ENCODE peak calls at places on chromosomes 7 and 10, in eight cellular contexts. B is fibroblast of lung, C is HCT116, V is endodermal cell, L is GM23248, J is endothelial cell of umbilical vein, W is neural progenitor cell, S is NT2/D1. Y is an unnamed sample. For H3K9me3, the result is how much of the 10 kb centered on the place peaks cover.

GRCh38 chr10:47361293-47361692 is 13.1 kb downstream of the RBP3 start:
- DNase-seq in L (peak), C (peak), W (peak), S (peak), J (peak), B (peak), V (peak), Y (peak)

GRCh38 chr7:94414481-94414880 is 19.8 kb downstream of the COL1A2 start:
- DNase-seq in W (no peak), V (no peak), J (peak), B (peak), L (peak), S (no peak), C (no peak), Y (peak)

GRCh38 chr7:151152935-151153513 is 14.5 kb downstream of the GBX1 start:
- DNase-seq in L (peak), W (no peak), C (no peak), B (no peak), V (no peak), J (no peak), S (no peak), Y (no peak)

GRCh38 chr7:5492249-5493020 is 68.8 kb upstream of the TNRC18 start:
- DNase-seq in W (no peak), B (no peak), C (no peak), L (no peak), V (peak), S (no peak), J (no peak), Y (no peak)

GRCh38 chr7:141045842-141046630 is 27.8 kb upstream of the TMEM178B start:
- DNase-seq in L (peak), S (no peak), C (no peak), B (no peak), V (no peak), W (no peak), J (no peak), Y (peak)

GRCh38 chr7:81501220-81501619 is 268.6 kb downstream of the HGF start:
- DNase-seq in B (peak), C (peak), W (no peak), L (peak), V (no peak), S (no peak), J (peak), Y (peak)

GRCh38 chr10:130045091-130045652 is 65.5 kb downstream of the C10orf143 start:
- DNase-seq in S (peak), B (no peak), C (peak), J (no peak), L (peak), W (peak), V (peak), Y (peak)

GRCh38 chr7:74288034-74288881 is 949 bp upstream of the CLIP2 start:
- DNase-seq in S (no peak), L (peak), C (no peak), W (no peak), V (no peak), J (no peak), B (peak), Y (no peak)

GRCh38 chr10:132570771-132571564 is 33.4 kb downstream of the INPP5A start:
- DNase-seq in B (no peak), S (no peak), J (no peak), W (peak), C (no peak), V (peak), L (no peak), Y (no peak)

GRCh38 chr7:41584746-41585145 is 118.1 kb downstream of the INHBA start:
- DNase-seq in C (no peak), B (no peak), J (no peak), V (no peak), S (no peak), W (no peak), L (peak), Y (peak)

GRCh38 chr10:21675157-21675796 is 141.2 kb downstream of the MLLT10 start:
- DNase-seq in B (peak), J (peak), L (peak), W (peak), V (peak), S (peak), C (peak), Y (peak)

GRCh38 chr10:331186-331585 is 195.9 kb downstream of the ZMYND11 start:
- DNase-seq in B (no peak), V (no peak), J (no peak), W (no peak), C (no peak), L (no peak), S (no peak), Y (no peak)

GRCh38 chr10:119805702-119806230 is 66.9 kb downstream of the MCMBP start:
- DNase-seq in L (no peak), S (no peak), C (no peak), W (no peak), B (no peak), J (peak), V (no peak), Y (peak)

GRCh38 chr7:95691464-95691863 is 80.9 kb upstream of the DYNC1I1 start:
- DNase-seq in J (no peak), V (no peak), S (no peak), C (no peak), B (no peak), L (no peak), W (no peak), Y (no peak)

GRCh38 chr10:4051408-4052151 is 266.6 kb upstream of the KLF6 start:
- DNase-seq in S (no peak), W (no peak), L (peak), B (peak), V (no peak), C (no peak), J (no peak), Y (no peak)

GRCh38 chr10:79270471-79271246 is 76.6 kb upstream of the PPIF start:
- DNase-seq in B (no peak), W (no peak), S (no peak), V (no peak), J (no peak), L (no peak), C (no peak), Y (no peak)

DNA sequence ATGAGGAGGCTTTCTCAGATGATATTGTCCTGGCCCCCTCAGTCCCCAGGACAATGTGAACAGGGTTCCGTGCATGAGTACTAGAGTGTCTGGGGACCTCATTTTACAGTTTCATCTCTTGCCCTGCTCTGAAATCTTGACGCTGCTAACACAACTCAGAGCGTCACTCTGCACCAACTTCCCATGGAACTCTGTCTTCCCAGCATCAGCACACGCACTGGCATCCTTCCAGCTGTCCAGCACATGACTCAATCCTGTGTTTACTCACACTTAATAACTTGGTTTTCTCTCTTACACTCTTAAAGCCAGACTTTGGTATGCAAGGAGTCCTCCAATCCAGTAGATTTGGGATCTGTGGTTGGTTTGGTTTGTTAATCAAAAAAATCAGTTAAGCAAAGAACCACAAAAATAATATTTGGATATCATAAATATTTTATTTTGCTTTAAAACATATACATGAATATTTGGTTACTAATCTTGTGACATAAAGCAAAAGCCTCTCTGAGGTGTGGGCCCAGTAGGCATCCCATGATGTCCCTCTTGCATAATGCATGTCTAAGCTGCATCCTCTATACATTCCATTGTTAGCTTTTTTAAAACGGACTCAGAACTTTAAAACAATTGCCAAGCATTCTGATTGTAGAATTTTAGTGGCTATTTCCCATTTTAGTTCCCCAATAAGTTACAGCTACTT is 131.0 kb downstream of the CXCL12 start:
- DNase-seq in B (peak), W (no peak), V (no peak), J (no peak), S (no peak), C (no peak), L (peak), Y (peak)
- H3K9ac ChIP-seq in B (no peak), W (no peak), V (no peak), J (no peak), S (no peak), C (no peak), L (no peak), Y (no peak)

GRCh38 chr10:108894402-108895301 is 1028.7 kb downstream of the XPNPEP1 start:
- DNase-seq in W (no peak), B (no peak), C (no peak), J (no peak), V (no peak), L (no peak), S (no peak), Y (no peak)
- H3K9me3 ChIP-seq in W (under half), B (under half), C (under half), J (under half), V (half or more), L (under half), S (under half), Y (under half)

GRCh38 chr10:123491692-123492415 is 174.3 kb upstream of the GPR26 start:
- DNase-seq in S (no peak), W (no peak), V (no peak), J (no peak), L (no peak), C (no peak), B (no peak), Y (no peak)

GRCh38 chr10:123496336-123496735 is 169.8 kb upstream of the GPR26 start:
- DNase-seq in S (no peak), L (peak), V (no peak), W (no peak), B (no peak), C (no peak), J (no peak), Y (peak)

GRCh38 chr10:123501148-123501547 is 165.0 kb upstream of the GPR26 start:
- DNase-seq in S (no peak), C (no peak), L (no peak), B (no peak), J (no peak), W (no peak), V (no peak), Y (no peak)

GRCh38 chr10:123494409-123494808 is 171.7 kb upstream of the GPR26 start:
- DNase-seq in S (no peak), B (no peak), C (no peak), L (no peak), V (no peak), W (no peak), J (no peak), Y (no peak)

DNA sequence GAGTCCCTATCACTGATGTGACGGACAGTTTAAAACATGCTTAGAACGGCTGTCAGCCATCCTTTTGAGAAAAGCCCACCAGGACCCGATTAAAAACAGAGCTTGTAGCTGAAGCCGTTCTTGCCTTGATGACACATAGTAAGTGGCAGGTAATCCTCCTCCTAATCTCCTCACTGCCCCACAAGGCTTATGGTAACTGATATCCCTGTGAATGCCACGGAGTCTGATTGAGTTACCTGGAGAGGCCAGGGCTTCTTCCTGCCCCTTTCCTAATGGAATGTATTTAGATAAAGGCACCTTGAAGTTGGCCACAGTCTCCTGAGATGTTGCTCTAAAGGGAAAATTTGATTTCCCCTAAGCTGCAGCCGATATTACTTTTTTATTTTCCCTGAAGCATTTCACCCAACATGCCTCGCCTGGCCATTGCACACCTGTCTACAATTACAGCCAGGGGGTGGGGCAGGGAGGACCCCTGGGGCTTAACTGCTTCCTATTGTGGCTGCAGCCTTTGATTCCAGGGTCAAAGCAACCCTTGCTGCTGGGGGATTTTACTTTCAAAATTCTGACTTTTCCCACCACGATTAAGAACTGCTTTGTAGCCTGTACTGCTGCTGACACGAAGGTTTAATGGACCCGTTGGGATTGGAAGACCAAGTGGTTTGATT is 169.0 kb upstream of the GPR26 start:
- DNase-seq in B (no peak), V (peak), S (no peak), J (no peak), L (no peak), C (no peak), W (no peak), Y (no peak)
- H3K9ac ChIP-seq in B (no peak), V (no peak), S (no peak), J (no peak), L (no peak), C (no peak), W (no peak), Y (no peak)

GRCh38 chr7:71261066-71261465 is 129.1 kb downstream of the GALNT17 start:
- DNase-seq in S (no peak), V (no peak), C (no peak), W (no peak), J (no peak), B (no peak), L (no peak), Y (no peak)

GRCh38 chr7:71267734-71268133 is 135.8 kb downstream of the GALNT17 start:
- DNase-seq in J (no peak), C (no peak), W (no peak), L (no peak), S (no peak), B (no peak), V (peak), Y (no peak)

GRCh38 chr7:71266912-71267311 is 135.0 kb downstream of the GALNT17 start:
- DNase-seq in L (no peak), V (peak), B (no peak), W (no peak), J (no peak), C (no peak), S (no peak), Y (no peak)

DNA sequence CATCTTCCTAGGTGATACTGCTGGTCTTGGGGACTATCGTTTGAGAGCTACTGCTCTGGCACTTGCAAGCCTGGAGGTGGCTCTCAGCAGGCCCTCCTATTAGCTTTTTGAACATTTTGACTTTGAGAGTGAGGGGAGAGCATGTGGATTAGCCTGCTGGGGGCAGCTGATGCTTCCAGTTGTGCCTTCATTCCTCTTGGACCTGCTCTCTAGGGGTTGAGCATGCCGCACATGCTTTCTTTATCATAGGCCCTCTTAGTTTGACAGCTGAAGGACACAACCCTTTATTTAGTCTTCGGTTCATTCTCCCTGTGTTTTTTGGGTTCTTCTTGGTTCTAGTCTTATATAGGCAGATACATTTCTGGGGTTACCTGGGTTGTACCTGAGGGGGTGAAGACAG is 132.1 kb downstream of the GALNT17 start:
- DNase-seq in B (no peak), V (no peak), C (no peak), W (no peak), L (no peak), J (no peak), S (no peak), Y (no peak)
- H3K9me3 ChIP-seq in B (under half), V (under half), C (under half), W (under half), L (under half), J (under half), S (under half), Y (under half)

DNA sequence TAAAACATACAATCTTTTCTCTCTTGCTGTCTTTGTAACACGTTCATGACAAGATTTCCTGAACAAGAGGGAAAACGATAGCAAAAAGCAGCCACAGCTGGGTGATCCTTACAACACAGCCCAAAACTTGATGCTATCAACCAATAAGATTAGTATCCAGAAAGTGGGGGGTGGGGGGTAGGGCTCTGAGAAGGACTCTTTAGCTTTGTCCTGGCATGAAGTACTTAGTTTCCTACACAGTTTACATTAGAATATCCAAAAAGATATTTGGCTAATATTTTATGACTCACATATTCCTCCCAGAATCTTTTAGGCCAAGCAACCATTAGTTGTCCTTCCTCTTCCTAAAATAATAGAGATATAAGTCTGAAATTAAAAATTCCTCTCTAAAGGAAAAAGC is 23.0 kb upstream of the LRRC17 start:
- DNase-seq in V (no peak), S (no peak), C (no peak), W (no peak), L (no peak), B (peak), J (peak), Y (no peak)
- H3K9ac ChIP-seq in V (no peak), S (no peak), C (no peak), W (no peak), L (no peak), B (no peak), J (peak), Y (no peak)

GRCh38 chr7:158259671-158260423 is 327.8 kb downstream of the PTPRN2 start:
- DNase-seq in C (no peak), J (no peak), V (no peak), L (no peak), S (peak), B (no peak), W (no peak), Y (no peak)
- H3K9me3 ChIP-seq in C (under half), J (under half), V (half or more), L (under half), S (under half), B (under half), W (under half), Y (under half)

GRCh38 chr10:68562666-68563522 is 2.8 kb downstream of the TET1 start:
- DNase-seq in V (peak), W (peak), S (no peak), J (no peak), L (peak), B (peak), C (no peak), Y (peak)
- H3K9ac ChIP-seq in V (peak), W (peak), S (peak), J (no peak), L (peak), B (peak), C (no peak), Y (peak)

GRCh38 chr10:102612964-102613275 is 31.4 kb upstream of the TRIM8 start:
- DNase-seq in B (no peak), W (no peak), V (no peak), S (no peak), C (no peak), L (no peak), J (peak), Y (no peak)
- H3K9me3 ChIP-seq in B (under half), W (under half), V (under half), S (under half), C (under half), L (under half), J (under half), Y (under half)

GRCh38 chr10:116274141-116274861 is 1.3 kb upstream of the GFRA1 start:
- DNase-seq in V (peak), W (peak), B (peak), S (no peak), L (peak), J (no peak), C (no peak), Y (peak)
- H3K9ac ChIP-seq in V (peak), W (no peak), B (no peak), S (peak), L (no peak), J (no peak), C (no peak), Y (peak)

GRCh38 chr7:13049946-13050345 is 362.5 kb downstream of the ARL4A start:
- DNase-seq in C (no peak), V (no peak), L (no peak), W (no peak), S (no peak), J (no peak), B (no peak), Y (no peak)

GRCh38 chr7:13047061-13047460 is 359.6 kb downstream of the ARL4A start:
- DNase-seq in W (no peak), L (no peak), V (no peak), C (no peak), S (no peak), B (no peak), J (no peak), Y (no peak)

GRCh38 chr7:13055732-13056369 is 368.4 kb downstream of the ARL4A start:
- DNase-seq in J (peak), L (no peak), S (no peak), V (no peak), B (no peak), W (no peak), C (no peak), Y (no peak)

GRCh38 chr7:13050703-13051102 is 363.3 kb downstream of the ARL4A start:
- DNase-seq in L (peak), C (no peak), B (peak), J (peak), V (no peak), W (no peak), S (no peak), Y (peak)
- H3K9me3 ChIP-seq in L (under half), C (under half), B (under half), J (under half), V (under half), W (under half), S (under half), Y (under half)

Y was measured in adipocyte.